ENCODE peak calls at places on chromosomes 5 and 9, in seven cellular contexts. One of them, this sample, is unnamed.

GRCh38 chr9:90000925-90001324 is 396.1 kb downstream of the GADD45G start:
- DNase-seq in stimulated activated naive CD8-positive, alpha-beta T cell treated with anti-CD3 and anti-CD28 coated beads, Interleukin-15, Interleukin-2, amounts not matched to agents 100 U/mL and 50 U/mL, for 24 hours: no peak
- DNase-seq in hypothalamus: no peak
- DNase-seq in uterus: no peak
- DNase-seq in ecto neural progenitor cell: no peak
- DNase-seq in RKO: no peak
- DNase-seq in NCI-H345: no peak
- DNase-seq in this sample: no peak

GRCh38 chr5:31397926-31398557 is 133.9 kb downstream of the DROSHA start:
- DNase-seq in stimulated activated naive CD8-positive, alpha-beta T cell treated with anti-CD3 and anti-CD28 coated beads, Interleukin-15, Interleukin-2, amounts not matched to agents 100 U/mL and 50 U/mL, for 24 hours: no peak
- DNase-seq in hypothalamus: no peak
- DNase-seq in uterus: no peak
- DNase-seq in ecto neural progenitor cell: no peak
- DNase-seq in RKO: no peak
- DNase-seq in NCI-H345: no peak
- DNase-seq in this sample: no peak

GRCh38 chr5:139461698-139462097 is 845 bp downstream of the ECSCR start:
- DNase-seq in stimulated activated naive CD8-positive, alpha-beta T cell treated with anti-CD3 and anti-CD28 coated beads, Interleukin-15, Interleukin-2, amounts not matched to agents 100 U/mL and 50 U/mL, for 24 hours: no peak
- DNase-seq in hypothalamus: no peak
- DNase-seq in uterus: peak; percentile 48
- DNase-seq in ecto neural progenitor cell: no peak
- DNase-seq in RKO: peak; percentile 27
- DNase-seq in NCI-H345: no peak
- DNase-seq in this sample: no peak

GRCh38 chr5:1842026-1842819 is 40.5 kb downstream of the IRX4 start:
- DNase-seq in stimulated activated naive CD8-positive, alpha-beta T cell treated with anti-CD3 and anti-CD28 coated beads, Interleukin-15, Interleukin-2, amounts not matched to agents 100 U/mL and 50 U/mL, for 24 hours: no peak
- DNase-seq in hypothalamus: no peak
- DNase-seq in uterus: no peak
- DNase-seq in ecto neural progenitor cell: no peak
- DNase-seq in RKO: no peak
- DNase-seq in NCI-H345: no peak
- DNase-seq in this sample: no peak

GRCh38 chr5:10975915-10976314 is 214.9 kb upstream of the DAP start:
- DNase-seq in stimulated activated naive CD8-positive, alpha-beta T cell treated with anti-CD3 and anti-CD28 coated beads, Interleukin-15, Interleukin-2, amounts not matched to agents 100 U/mL and 50 U/mL, for 24 hours: no peak
- DNase-seq in hypothalamus: no peak
- DNase-seq in uterus: no peak
- DNase-seq in ecto neural progenitor cell: no peak
- DNase-seq in RKO: no peak
- DNase-seq in NCI-H345: no peak
- DNase-seq in this sample: peak; percentile 16

GRCh38 chr5:134113908-134114875 is at the start of gene TCF7:
- DNase-seq in stimulated activated naive CD8-positive, alpha-beta T cell treated with anti-CD3 and anti-CD28 coated beads, Interleukin-15, Interleukin-2, amounts not matched to agents 100 U/mL and 50 U/mL, for 24 hours: peak; percentile 78
- DNase-seq in hypothalamus: peak; percentile 44
- DNase-seq in uterus: peak; percentile 70
- DNase-seq in ecto neural progenitor cell: peak; percentile 90
- DNase-seq in RKO: peak; percentile 86
- DNase-seq in NCI-H345: peak; percentile 72
- DNase-seq in this sample: peak; percentile 92

GRCh38 chr5:19853616-19854240 is 134.3 kb downstream of the CDH18 start:
- DNase-seq in stimulated activated naive CD8-positive, alpha-beta T cell treated with anti-CD3 and anti-CD28 coated beads, Interleukin-15, Interleukin-2, amounts not matched to agents 100 U/mL and 50 U/mL, for 24 hours: no peak
- DNase-seq in hypothalamus: no peak
- DNase-seq in uterus: no peak
- DNase-seq in ecto neural progenitor cell: no peak
- DNase-seq in RKO: no peak
- DNase-seq in NCI-H345: no peak
- DNase-seq in this sample: peak; percentile 62

GRCh38 chr5:62477801-62478200 is 65.2 kb downstream of the IPO11 start:
- DNase-seq in stimulated activated naive CD8-positive, alpha-beta T cell treated with anti-CD3 and anti-CD28 coated beads, Interleukin-15, Interleukin-2, amounts not matched to agents 100 U/mL and 50 U/mL, for 24 hours: no peak
- DNase-seq in hypothalamus: no peak
- DNase-seq in uterus: no peak
- DNase-seq in ecto neural progenitor cell: no peak
- DNase-seq in RKO: peak; percentile 51
- DNase-seq in NCI-H345: no peak
- DNase-seq in this sample: no peak

GRCh38 chr5:21665525-21665924 is 1187.6 kb downstream of the CDH12 start:
- DNase-seq in stimulated activated naive CD8-positive, alpha-beta T cell treated with anti-CD3 and anti-CD28 coated beads, Interleukin-15, Interleukin-2, amounts not matched to agents 100 U/mL and 50 U/mL, for 24 hours: no peak
- DNase-seq in hypothalamus: no peak
- DNase-seq in uterus: no peak
- DNase-seq in ecto neural progenitor cell: no peak
- DNase-seq in RKO: no peak
- DNase-seq in NCI-H345: no peak
- DNase-seq in this sample: no peak

GRCh38 chr5:151123897-151124751 is 33.5 kb downstream of the ANXA6 start:
- DNase-seq in stimulated activated naive CD8-positive, alpha-beta T cell treated with anti-CD3 and anti-CD28 coated beads, Interleukin-15, Interleukin-2, amounts not matched to agents 100 U/mL and 50 U/mL, for 24 hours: peak; percentile 74
- DNase-seq in hypothalamus: peak; percentile 11
- DNase-seq in uterus: peak; percentile 45
- DNase-seq in ecto neural progenitor cell: no peak
- DNase-seq in RKO: peak; percentile 39
- DNase-seq in NCI-H345: peak; percentile 91
- DNase-seq in this sample: no peak

GRCh38 chr9:128836509-128837145 is 7.0 kb upstream of the SPOUT1 start:
- DNase-seq in stimulated activated naive CD8-positive, alpha-beta T cell treated with anti-CD3 and anti-CD28 coated beads, Interleukin-15, Interleukin-2, amounts not matched to agents 100 U/mL and 50 U/mL, for 24 hours: no peak
- DNase-seq in hypothalamus: no peak
- DNase-seq in uterus: no peak
- DNase-seq in ecto neural progenitor cell: no peak
- DNase-seq in RKO: no peak
- DNase-seq in NCI-H345: no peak
- DNase-seq in this sample: no peak

GRCh38 chr5:5891350-5891749 is 468.9 kb downstream of the ICE1 start:
- DNase-seq in stimulated activated naive CD8-positive, alpha-beta T cell treated with anti-CD3 and anti-CD28 coated beads, Interleukin-15, Interleukin-2, amounts not matched to agents 100 U/mL and 50 U/mL, for 24 hours: no peak
- DNase-seq in hypothalamus: no peak
- DNase-seq in uterus: no peak
- DNase-seq in ecto neural progenitor cell: no peak
- DNase-seq in RKO: peak; percentile 65
- DNase-seq in NCI-H345: no peak
- DNase-seq in this sample: no peak

GRCh38 chr9:94802795-94803194 is 76.3 kb downstream of the AOPEP start:
- DNase-seq in stimulated activated naive CD8-positive, alpha-beta T cell treated with anti-CD3 and anti-CD28 coated beads, Interleukin-15, Interleukin-2, amounts not matched to agents 100 U/mL and 50 U/mL, for 24 hours: peak; percentile 46
- DNase-seq in hypothalamus: no peak
- DNase-seq in uterus: no peak
- DNase-seq in ecto neural progenitor cell: no peak
- DNase-seq in RKO: no peak
- DNase-seq in NCI-H345: no peak
- DNase-seq in this sample: no peak

GRCh38 chr5:37786855-37787254 is 53.0 kb downstream of the GDNF start:
- DNase-seq in stimulated activated naive CD8-positive, alpha-beta T cell treated with anti-CD3 and anti-CD28 coated beads, Interleukin-15, Interleukin-2, amounts not matched to agents 100 U/mL and 50 U/mL, for 24 hours: no peak
- DNase-seq in hypothalamus: no peak
- DNase-seq in uterus: no peak
- DNase-seq in ecto neural progenitor cell: no peak
- DNase-seq in RKO: peak; percentile 62
- DNase-seq in NCI-H345: no peak
- DNase-seq in this sample: no peak

GRCh38 chr9:101951598-101951997 is 213.2 kb upstream of the GRIN3A start:
- DNase-seq in stimulated activated naive CD8-positive, alpha-beta T cell treated with anti-CD3 and anti-CD28 coated beads, Interleukin-15, Interleukin-2, amounts not matched to agents 100 U/mL and 50 U/mL, for 24 hours: no peak
- DNase-seq in hypothalamus: no peak
- DNase-seq in uterus: no peak
- DNase-seq in ecto neural progenitor cell: no peak
- DNase-seq in RKO: peak; percentile 9
- DNase-seq in NCI-H345: no peak
- DNase-seq in this sample: no peak

GRCh38 chr5:53381-54174 is 38.4 kb upstream of the PLEKHG4B start:
- DNase-seq in stimulated activated naive CD8-positive, alpha-beta T cell treated with anti-CD3 and anti-CD28 coated beads, Interleukin-15, Interleukin-2, amounts not matched to agents 100 U/mL and 50 U/mL, for 24 hours: peak; percentile 59
- DNase-seq in hypothalamus: no peak
- DNase-seq in uterus: no peak
- DNase-seq in ecto neural progenitor cell: peak; percentile 89
- DNase-seq in RKO: no peak
- DNase-seq in NCI-H345: peak; percentile 86
- DNase-seq in this sample: peak; percentile 87

GRCh38 chr9:13241283-13241682 is 38.2 kb downstream of the MPDZ start:
- DNase-seq in stimulated activated naive CD8-positive, alpha-beta T cell treated with anti-CD3 and anti-CD28 coated beads, Interleukin-15, Interleukin-2, amounts not matched to agents 100 U/mL and 50 U/mL, for 24 hours: no peak
- DNase-seq in hypothalamus: no peak
- DNase-seq in uterus: no peak
- DNase-seq in ecto neural progenitor cell: no peak
- DNase-seq in RKO: no peak
- DNase-seq in NCI-H345: no peak
- DNase-seq in this sample: no peak

This sample was measured in islet precursor cell.